ENCODE peak calls at places on chromosomes 12 and 14, in six cellular contexts. H, J, A, Q, X and P are unnamed samples.

GRCh38 chr12:96237465-96238077 is 43.4 kb downstream of the ELK3 start:
- DNase-seq in H (no peak), J (no peak), A (no peak), Q (no peak), X (no peak), P (peak)

GRCh38 chr12:3534511-3534910 is 43.5 kb downstream of the PRMT8 start:
- DNase-seq in H (no peak), J (no peak), A (no peak), Q (no peak), X (no peak), P (no peak)

GRCh38 chr14:74508292-74508731 is 14.7 kb downstream of the ISCA2 start:
- DNase-seq in H (no peak), J (no peak), A (peak), Q (peak), X (no peak), P (no peak)

GRCh38 chr14:97878206-97878605 is 1081.0 kb downstream of the VRK1 start:
- DNase-seq in H (no peak), J (no peak), A (no peak), Q (no peak), X (no peak), P (no peak)

GRCh38 chr12:108689314-108690190 is 41.8 kb downstream of the CORO1C start:
- DNase-seq in H (no peak), J (peak), A (peak), Q (peak), X (no peak), P (peak)

GRCh38 chr12:48938805-48939204 is 13.5 kb upstream of the FKBP11 start:
- DNase-seq in H (no peak), J (no peak), A (no peak), Q (no peak), X (no peak), P (no peak)

GRCh38 chr12:49777800-49778748 is 36.7 kb downstream of the TMBIM6 start:
- DNase-seq in H (peak), J (peak), A (peak), Q (peak), X (no peak), P (peak)

GRCh38 chr14:77219591-77219990 is 38.0 kb downstream of the TMEM63C start:
- DNase-seq in H (no peak), J (no peak), A (no peak), Q (no peak), X (no peak), P (no peak)

GRCh38 chr12:108627134-108627920 is 6.4 kb downstream of the SELPLG start:
- DNase-seq in H (no peak), J (no peak), A (no peak), Q (no peak), X (no peak), P (no peak)

GRCh38 chr14:99247772-99248171 is 24.2 kb downstream of the BCL11B start:
- DNase-seq in H (no peak), J (no peak), A (no peak), Q (no peak), X (no peak), P (no peak)

GRCh38 chr12:34361721-34362316 is 339.5 kb downstream of the ALG10 start:
- DNase-seq in H (no peak), J (no peak), A (no peak), Q (no peak), X (no peak), P (no peak)

DNA sequence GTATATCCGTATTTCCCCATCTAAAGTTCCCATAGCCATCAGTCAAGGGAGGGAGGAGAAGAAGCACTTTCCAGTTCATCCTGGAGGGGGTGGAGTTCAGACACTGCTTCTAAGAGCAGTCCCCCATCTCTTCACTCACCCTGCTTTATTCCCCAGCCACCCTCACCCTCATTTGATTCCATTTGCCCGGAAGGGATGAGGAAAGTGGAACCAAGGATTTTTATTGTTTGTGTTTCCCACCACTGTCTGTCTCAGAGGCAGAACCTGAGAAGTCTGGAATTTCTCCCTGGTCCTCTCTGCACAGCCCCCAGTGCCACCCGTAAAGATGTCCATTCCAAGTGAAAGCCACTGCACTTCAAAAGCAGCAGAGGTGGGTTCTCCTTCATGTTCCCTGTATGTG is 134.2 kb upstream of the HIF1A start:
- DNase-seq in H (no peak), J (no peak), A (peak), Q (peak), X (no peak), P (peak)
- TF ChIP-seq RFX5 in H (no peak), J (no peak), A (no peak), Q (no peak), X (no peak), P (no peak)

DNA sequence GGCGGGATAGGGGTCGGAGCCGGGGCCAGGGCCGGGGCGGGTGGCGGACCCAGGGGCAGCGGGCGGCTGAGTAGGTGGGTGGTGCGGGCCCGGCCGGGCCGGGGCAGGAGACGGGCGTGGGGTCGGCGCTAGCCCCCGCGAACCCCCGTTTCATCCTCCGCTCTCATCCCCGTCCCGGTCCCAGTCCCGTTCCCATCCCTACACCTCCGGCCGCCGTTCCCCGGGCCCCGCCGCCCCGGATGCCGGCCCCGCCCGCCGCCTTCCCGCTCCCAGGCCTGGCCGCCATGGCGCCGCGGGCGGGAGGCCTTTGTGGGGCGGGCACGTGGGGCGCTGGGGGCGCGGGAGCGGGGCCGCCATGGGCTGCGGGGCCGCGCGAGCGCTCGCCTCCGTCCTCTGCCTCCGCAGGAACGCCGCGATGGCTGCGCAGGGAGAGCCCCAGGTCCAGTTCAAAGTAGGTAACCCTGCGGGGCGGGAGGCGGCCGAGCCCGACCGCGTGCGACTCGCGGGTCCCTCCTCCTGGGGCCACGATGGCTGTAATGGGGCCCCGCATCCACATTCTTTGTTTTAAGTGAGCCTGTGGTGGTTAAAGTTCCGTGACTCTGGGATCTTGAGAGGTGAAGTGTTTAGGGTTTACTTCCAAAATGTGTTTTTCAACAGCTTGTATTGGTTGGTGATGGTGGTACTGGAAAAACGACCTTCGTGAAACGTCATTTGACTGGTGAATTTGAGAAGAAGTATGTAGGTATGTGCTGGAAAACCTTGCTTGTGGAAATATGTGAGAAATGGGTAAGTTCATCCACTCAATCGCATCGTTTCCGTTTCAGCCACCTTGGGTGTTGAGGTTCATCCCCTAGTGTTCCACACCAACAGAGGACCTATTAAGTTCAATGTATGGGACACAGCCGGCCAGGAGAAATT is 572 bp downstream of the RAN start:
- DNase-seq in H (no peak), J (peak), A (peak), Q (no peak), X (no peak), P (no peak)
- TF ChIP-seq RFX5 in H (no peak), J (no peak), A (no peak), Q (no peak), X (no peak), P (no peak)

DNA sequence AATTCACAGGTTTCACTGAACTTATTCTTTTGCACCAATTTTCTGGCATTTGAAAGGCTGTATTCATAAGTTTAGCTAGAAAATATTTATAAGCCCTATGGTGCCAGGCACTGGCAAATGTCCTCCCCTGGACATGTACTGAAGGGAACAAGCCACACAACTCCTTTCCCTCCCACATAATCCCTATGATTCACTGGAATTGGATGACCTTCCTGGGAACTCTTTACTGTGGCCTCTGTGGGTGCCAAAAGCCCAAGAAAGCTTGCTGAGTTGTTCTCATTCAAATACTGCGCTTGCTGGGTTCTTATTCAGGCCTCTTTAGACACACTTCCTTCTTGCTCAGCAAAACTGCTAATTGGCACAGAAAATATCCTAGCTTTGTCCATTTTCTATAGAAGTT is 108.6 kb downstream of the KITLG start:
- DNase-seq in H (no peak), J (no peak), A (peak), Q (no peak), X (no peak), P (peak)
- TF ChIP-seq RFX5 in H (no peak), J (no peak), A (no peak), Q (no peak), X (no peak), P (no peak)

DNA sequence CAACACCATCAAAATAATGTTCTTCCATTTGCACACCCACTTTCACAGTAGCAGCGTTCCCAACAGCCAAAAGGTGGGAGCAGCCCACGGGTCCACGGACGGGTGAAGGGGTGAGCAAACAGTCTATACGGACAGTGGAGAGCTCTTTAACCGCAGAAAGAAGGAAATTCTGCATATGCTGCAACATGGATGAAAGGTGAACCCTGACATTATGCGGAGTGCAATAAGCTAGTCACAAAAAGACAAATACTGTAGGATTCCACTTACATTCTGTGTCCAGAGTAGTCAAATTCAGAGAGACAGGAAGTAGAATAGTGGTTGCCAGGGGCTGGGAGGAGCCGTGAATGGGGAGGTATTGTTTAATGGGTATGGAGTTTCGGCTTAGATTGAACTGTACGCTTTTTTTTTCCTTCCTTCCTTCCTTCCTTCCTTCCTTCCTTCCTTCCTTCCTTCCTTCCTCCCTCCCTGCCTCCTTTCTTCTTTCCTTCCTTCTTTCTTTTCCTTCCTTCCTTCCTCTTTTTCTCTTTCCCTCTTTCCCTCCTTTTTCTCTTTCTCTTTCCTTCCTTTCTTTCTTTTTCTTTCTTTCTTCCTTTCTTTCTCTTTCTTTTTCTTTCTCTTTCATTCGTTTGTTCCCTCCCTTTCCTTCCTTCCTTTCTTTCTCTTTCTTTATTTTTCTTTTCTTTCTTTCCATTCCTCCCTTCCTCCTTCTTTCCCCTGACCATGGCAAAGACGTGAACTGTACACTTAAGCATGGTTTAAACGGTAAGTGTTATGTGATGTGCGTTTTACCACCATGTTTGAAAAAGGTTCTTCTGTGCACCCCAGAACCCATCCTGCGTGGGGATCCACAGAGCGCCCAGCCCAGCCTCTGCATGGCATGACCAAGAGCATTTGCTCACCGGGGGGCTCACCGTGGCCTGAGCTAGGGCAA is 15.9 kb upstream of the ANKRD9 start:
- DNase-seq in H (no peak), J (no peak), A (peak), Q (peak), X (peak), P (peak)
- TF ChIP-seq RFX5 in H (no peak), J (no peak), A (no peak), Q (no peak), X (peak), P (no peak)

GRCh38 chr12:5101686-5102085 is 58.0 kb downstream of the KCNA5 start:
- DNase-seq in H (no peak), J (no peak), A (no peak), Q (no peak), X (no peak), P (no peak)

GRCh38 chr12:5097786-5098185 is 54.1 kb downstream of the KCNA5 start:
- DNase-seq in H (no peak), J (no peak), A (no peak), Q (no peak), X (no peak), P (no peak)

GRCh38 chr12:5102806-5103205 is 59.1 kb downstream of the KCNA5 start:
- DNase-seq in H (no peak), J (no peak), A (no peak), Q (no peak), X (no peak), P (no peak)

GRCh38 chr12:5099136-5099535 is 55.5 kb downstream of the KCNA5 start:
- DNase-seq in H (no peak), J (no peak), A (no peak), Q (no peak), X (no peak), P (no peak)

GRCh38 chr12:5102261-5102789 is 58.6 kb downstream of the KCNA5 start:
- DNase-seq in H (no peak), J (no peak), A (no peak), Q (no peak), X (no peak), P (peak)
- TF ChIP-seq RFX5 in H (no peak), J (no peak), A (no peak), Q (no peak), X (no peak), P (no peak)

GRCh38 chr12:5506295-5506694 is 74.4 kb downstream of the NTF3 start:
- DNase-seq in H (no peak), J (no peak), A (no peak), Q (no peak), X (no peak), P (no peak)

GRCh38 chr12:5507944-5508343 is 76.0 kb downstream of the NTF3 start:
- DNase-seq in H (no peak), J (no peak), A (no peak), Q (no peak), X (no peak), P (no peak)

GRCh38 chr12:5507536-5507935 is 75.6 kb downstream of the NTF3 start:
- DNase-seq in H (no peak), J (no peak), A (no peak), Q (no peak), X (no peak), P (peak)

GRCh38 chr12:5505751-5506150 is 73.8 kb downstream of the NTF3 start:
- DNase-seq in H (no peak), J (no peak), A (no peak), Q (no peak), X (no peak), P (no peak)

DNA sequence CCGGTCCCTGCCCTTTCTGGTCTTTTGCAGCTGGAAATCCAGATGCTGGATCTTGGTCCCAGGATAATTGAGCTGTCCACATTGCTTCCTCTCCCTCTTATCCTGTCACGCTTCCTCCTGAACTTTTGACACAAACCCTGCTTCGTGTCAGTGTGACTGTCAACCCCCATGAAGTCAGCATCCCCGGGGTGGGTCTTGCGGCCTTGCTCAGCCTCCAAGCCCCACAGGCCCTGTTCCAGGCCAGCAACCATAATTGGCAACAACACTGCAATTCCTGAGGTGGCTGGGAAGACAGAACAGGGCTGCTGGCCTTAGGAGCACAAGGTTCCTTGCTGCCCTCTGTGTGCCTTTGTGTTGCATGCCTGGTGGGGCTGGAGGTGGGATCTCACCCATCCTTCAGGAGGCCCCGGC is 74.9 kb downstream of the NTF3 start:
- DNase-seq in H (no peak), J (no peak), A (no peak), Q (no peak), X (no peak), P (no peak)
- TF ChIP-seq RFX5 in H (no peak), J (no peak), A (no peak), Q (no peak), X (no peak), P (no peak)

GRCh38 chr14:102212356-102212755 is 72.7 kb downstream of the WDR20 start:
- DNase-seq in H (no peak), J (no peak), A (no peak), Q (no peak), X (no peak), P (no peak)

GRCh38 chr14:102215071-102215470 is 75.4 kb downstream of the WDR20 start:
- DNase-seq in H (no peak), J (no peak), A (no peak), Q (no peak), X (no peak), P (peak)

GRCh38 chr14:102212845-102213244 is 73.1 kb downstream of the WDR20 start:
- DNase-seq in H (no peak), J (no peak), A (no peak), Q (no peak), X (no peak), P (no peak)

GRCh38 chr14:102213984-102214658 is 74.4 kb downstream of the WDR20 start:
- DNase-seq in H (no peak), J (no peak), A (peak), Q (no peak), X (no peak), P (no peak)

DNA sequence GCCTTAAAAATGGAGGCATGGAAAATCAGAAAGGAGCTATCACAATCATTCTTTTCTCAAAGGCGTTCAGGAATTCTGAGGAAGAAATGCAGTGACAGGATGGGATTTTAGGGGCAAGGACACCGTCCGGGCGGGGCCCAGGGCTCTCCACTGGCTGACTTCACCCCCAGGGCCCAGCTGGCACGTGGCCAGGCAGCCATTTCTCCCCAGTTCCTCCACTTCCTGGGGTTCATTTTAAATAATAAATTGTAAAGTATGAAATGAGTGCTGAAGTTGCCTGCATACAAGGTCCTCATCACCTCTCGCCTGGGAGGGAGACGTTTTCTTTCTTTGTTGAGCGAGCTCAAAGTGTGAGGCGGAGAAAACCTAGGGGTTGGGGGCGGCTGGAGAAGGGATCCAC is 73.8 kb downstream of the WDR20 start:
- DNase-seq in H (no peak), J (no peak), A (no peak), Q (no peak), X (no peak), P (no peak)
- TF ChIP-seq RFX5 in H (no peak), J (no peak), A (no peak), Q (no peak), X (no peak), P (no peak)